ENCODE peak calls at places on chromosomes 5 and 9, in six cellular contexts. W is prostate gland, G is right lobe of liver, T is hepatocyte, K is K562, S is right atrium auricular region. X is an unnamed sample.
A peak's percentile ranks its signal among the peaks of the same experiment; 100 is the strongest.

GRCh38 chr9:88922091-88922490 is 69.2 kb upstream of the S1PR3 start:
- DNase-seq in W (no peak), T (no peak), G (no peak), S (no peak), K (no peak), X (no peak)

GRCh38 chr5:2899311-2899710 is 147.8 kb upstream of the IRX2 start:
- DNase-seq in T (no peak), S (peak; percentile 30), K (no peak), G (no peak), W (no peak), X (no peak)

GRCh38 chr9:107484117-107484723 is 5.3 kb downstream of the KLF4 start:
- DNase-seq in W (peak; percentile 62), K (peak; percentile 27), T (peak; percentile 77), S (no peak), G (no peak), X (peak; percentile 70)

GRCh38 chr5:32388429-32389111 is 56.0 kb downstream of the ZFR start:
- DNase-seq in S (no peak), T (no peak), K (no peak), W (no peak), G (no peak), X (no peak)

GRCh38 chr5:58887721-58888409 is 305.0 kb downstream of the RAB3C start:
- DNase-seq in G (no peak), W (no peak), T (no peak), K (no peak), S (peak; percentile 89), X (no peak)

GRCh38 chr5:14932902-14933475 is 61.4 kb upstream of the ANKH start:
- DNase-seq in S (no peak), K (no peak), G (no peak), W (no peak), T (no peak), X (no peak)

GRCh38 chr5:172235132-172235780 is 41.3 kb downstream of the EFCAB9 start:
- DNase-seq in G (no peak), T (peak; percentile 21), K (no peak), W (no peak), S (no peak), X (no peak)

GRCh38 chr9:15220658-15221310 is 86.2 kb downstream of the TTC39B start:
- DNase-seq in G (no peak), W (no peak), S (no peak), K (no peak), T (no peak), X (no peak)

GRCh38 chr5:76689321-76690026 is 26.5 kb upstream of the F2R start:
- DNase-seq in S (no peak), G (no peak), T (no peak), W (no peak), K (no peak), X (no peak)

GRCh38 chr9:111102793-111103474 is 64.7 kb upstream of the LPAR1 start:
- DNase-seq in S (no peak), K (no peak), W (no peak), T (no peak), G (no peak), X (no peak)

GRCh38 chr5:125012727-125013451 is 266.4 kb upstream of the ZNF608 start:
- DNase-seq in W (peak; percentile 61), K (no peak), T (peak; percentile 13), S (no peak), G (no peak), X (no peak)

GRCh38 chr9:108919517-108919916 is 14.4 kb downstream of the ELP1 start:
- DNase-seq in G (no peak), K (no peak), W (no peak), S (no peak), T (peak; percentile 15), X (no peak)

GRCh38 chr9:108924436-108924835 is 9.5 kb downstream of the ELP1 start:
- DNase-seq in K (no peak), T (no peak), W (no peak), S (no peak), G (no peak), X (no peak)

GRCh38 chr9:108921200-108921599 is 12.7 kb downstream of the ELP1 start:
- DNase-seq in W (no peak), K (no peak), S (no peak), T (no peak), G (no peak), X (no peak)
- H3K36me3 ChIP-seq in W (peaks cover 9% of the 10 kb centered on the region), K (peaks cover 86% of the 10 kb centered on the region), S (peaks cover 80% of the 10 kb centered on the region), T (no peaks in the 10 kb centered on the region), G (peaks cover 59% of the 10 kb centered on the region), X (peaks cover 9% of the 10 kb centered on the region)

DNA sequence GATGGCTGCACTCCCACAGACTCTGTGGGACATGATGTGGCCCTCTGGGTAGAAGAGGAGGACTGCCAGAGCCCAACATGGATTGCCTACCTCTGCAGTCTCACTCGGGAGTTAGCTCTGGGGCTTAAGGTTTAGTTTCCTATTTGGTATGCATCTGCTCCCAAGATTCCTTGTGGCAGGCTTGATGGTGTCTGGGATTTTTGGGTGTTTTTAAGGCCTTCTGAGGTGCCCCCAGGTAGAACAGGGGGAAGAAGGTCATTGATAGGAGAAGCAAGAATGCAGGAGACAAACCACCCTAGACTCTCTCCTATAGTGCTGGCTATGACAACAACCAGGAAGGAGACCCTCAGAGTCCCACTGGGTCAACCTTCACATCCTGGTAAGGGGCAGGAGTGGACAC is 46.7 kb upstream of the CXCL14 start:
- DNase-seq in S (peak; percentile 50), G (no peak), K (no peak), W (no peak), T (no peak), X (no peak)
- H3K27me3 ChIP-seq in S (no peaks in the 10 kb centered on the region), G (no peaks in the 10 kb centered on the region), K (peaks cover 15% of the 10 kb centered on the region), W (no peaks in the 10 kb centered on the region), T (no peaks in the 10 kb centered on the region), X (no peaks in the 10 kb centered on the region)

GRCh38 chr9:35506359-35506758 is 16.4 kb downstream of the RUSC2 start:
- DNase-seq in W (no peak), K (no peak), S (no peak), T (no peak), G (no peak), X (no peak)

GRCh38 chr9:35500130-35500748 is 10.3 kb downstream of the RUSC2 start:
- DNase-seq in T (no peak), S (no peak), W (no peak), K (no peak), G (no peak), X (no peak)

GRCh38 chr9:35499701-35500030 is 9.8 kb downstream of the RUSC2 start:
- DNase-seq in T (no peak), K (no peak), W (no peak), G (no peak), S (no peak), X (no peak)

GRCh38 chr9:35499029-35499700 is 9.3 kb downstream of the RUSC2 start:
- DNase-seq in W (no peak), K (no peak), T (no peak), S (no peak), G (no peak), X (no peak)

GRCh38 chr9:35501941-35502340 is 12.0 kb downstream of the RUSC2 start:
- DNase-seq in W (no peak), K (no peak), G (no peak), T (no peak), S (no peak), X (no peak)
- H3K4me3 ChIP-seq in W (no peak overlapping the region), K (no peak overlapping the region), G (no peak overlapping the region), T (no peak overlapping the region), S (no peak overlapping the region), X (no peak overlapping the region)

GRCh38 chr9:93642961-93643360 is 66.6 kb downstream of the PHF2 start:
- DNase-seq in S (no peak), K (no peak), G (no peak), T (no peak), W (no peak), X (no peak)
- H3K36me3 ChIP-seq in S (peaks cover 42% of the 10 kb centered on the region), K (peaks cover 13% of the 10 kb centered on the region), G (peaks cover 25% of the 10 kb centered on the region), T (no peaks in the 10 kb centered on the region), W (peaks cover 15% of the 10 kb centered on the region), X (no peaks in the 10 kb centered on the region)

GRCh38 chr9:137042751-137043727 is 2.9 kb downstream of the NPDC1 start:
- DNase-seq in K (peak; percentile 46), S (peak; percentile 80), G (peak; percentile 47), T (no peak), W (no peak), X (no peak)

GRCh38 chr9:137046094-137046787 is at the start of gene NPDC1:
- DNase-seq in S (peak; percentile 80), T (peak; percentile 94), G (peak; percentile 80), W (peak; percentile 84), K (peak; percentile 83), X (peak; percentile 100)

GRCh38 chr9:137045294-137046093 is 483 bp downstream of the NPDC1 start:
- DNase-seq in S (no peak), W (no peak), T (peak; percentile 55), K (peak; percentile 37), G (no peak), X (peak; percentile 89)

GRCh38 chr9:137044502-137045177 is 1.3 kb downstream of the NPDC1 start:
- DNase-seq in K (no peak), G (no peak), T (no peak), W (no peak), S (no peak), X (no peak)

DNA sequence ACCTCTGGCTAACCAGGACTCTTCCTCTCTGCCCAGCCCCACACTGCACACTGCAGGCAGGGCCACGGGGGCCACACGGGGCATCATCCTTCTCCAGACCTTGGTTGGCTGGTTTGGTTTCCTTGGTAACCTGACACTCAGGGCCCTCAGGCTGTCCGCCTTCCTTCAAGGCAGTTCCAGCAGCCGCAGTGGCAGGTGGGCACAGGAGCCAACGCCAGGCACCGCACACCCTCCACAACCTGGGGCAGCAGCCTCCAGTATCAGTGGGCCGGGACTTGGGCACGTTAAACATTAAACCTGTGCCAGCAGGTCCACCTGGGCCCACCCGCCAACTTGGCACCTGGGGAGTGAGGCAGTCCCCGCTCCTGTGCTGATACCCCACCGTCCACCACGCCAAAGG is 1.9 kb downstream of the NPDC1 start:
- DNase-seq in W (no peak), T (no peak), S (no peak), K (no peak), G (no peak), X (no peak)
- H3K27me3 ChIP-seq in W (no peaks in the 10 kb centered on the region), T (peaks cover 21% of the 10 kb centered on the region), S (no peaks in the 10 kb centered on the region), K (peaks cover 57% of the 10 kb centered on the region), G (peaks cover 23% of the 10 kb centered on the region), X (peaks cover 34% of the 10 kb centered on the region)

DNA sequence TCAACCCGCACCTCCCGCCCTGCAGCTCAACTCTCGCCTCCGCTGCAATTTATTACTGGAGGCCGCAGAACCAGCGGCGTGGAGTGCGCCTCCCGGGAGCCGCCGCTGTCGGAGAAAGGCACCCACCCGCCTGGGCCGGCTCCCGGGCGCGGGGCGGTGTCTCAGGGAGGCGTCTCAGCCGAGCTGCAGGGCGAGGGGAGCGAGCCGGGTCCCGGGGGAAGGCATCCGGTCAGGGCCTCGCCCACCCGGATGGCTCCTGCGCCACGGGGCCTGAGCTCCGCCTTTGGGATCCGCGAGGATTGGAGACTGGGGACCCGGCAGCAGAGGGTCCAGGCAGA is 32.9 kb downstream of the TSPAN17 start:
- DNase-seq in S (no peak), W (no peak), T (no peak), G (no peak), K (no peak), X (peak; percentile 86)
- H3K4me3 ChIP-seq in S (peak overlapping the region; percentile 24), W (no peak overlapping the region), T (no peak overlapping the region), G (no peak overlapping the region), K (no peak overlapping the region), X (peak overlapping the region; percentile 24)

DNA sequence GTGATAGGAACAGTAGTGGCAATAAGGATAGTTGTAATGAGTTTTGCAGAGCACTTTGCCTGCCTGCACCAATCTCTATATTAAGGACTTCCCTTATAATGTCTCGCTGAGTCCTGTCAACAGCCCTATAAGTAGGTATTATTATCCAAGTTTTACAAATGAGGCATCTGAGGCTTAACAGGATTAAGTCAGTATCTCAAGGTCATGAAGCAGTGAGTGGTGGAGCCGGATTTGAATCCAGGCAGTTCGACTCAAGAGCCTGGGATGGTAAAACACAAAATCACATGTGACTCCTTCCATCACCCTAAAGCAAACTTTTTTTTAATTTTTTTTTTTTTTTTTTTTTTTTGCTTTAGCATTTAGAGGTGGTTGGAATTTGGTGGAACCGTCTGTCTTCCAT is 59.0 kb upstream of the RARS1 start:
- DNase-seq in T (no peak), K (no peak), W (no peak), S (no peak), G (no peak), X (no peak)
- H3K36me3 ChIP-seq in T (no peaks in the 10 kb centered on the region), K (no peaks in the 10 kb centered on the region), W (no peaks in the 10 kb centered on the region), S (no peaks in the 10 kb centered on the region), G (peaks cover 12% of the 10 kb centered on the region), X (peaks cover 17% of the 10 kb centered on the region)